ENCODE peak calls at places on chromosomes 2 and 18, in six cellular contexts. E is stomach, N is lung, Z is cardiac muscle cell, Y is neural crest cell, R is transverse colon. H is an unnamed sample.

GRCh38 chr2:9392895-9393757 is 30.2 kb downstream of the ITGB1BP1 start:
- DNase-seq in E (no peak), N (no peak), Z (peak), Y (no peak), R (no peak), H (no peak)

GRCh38 chr18:58496937-58497336 is 132.0 kb downstream of the ALPK2 start:
- DNase-seq in E (no peak), N (no peak), Z (no peak), Y (no peak), R (no peak), H (no peak)

GRCh38 chr2:8320305-8320704 is 361.6 kb upstream of the ID2 start:
- DNase-seq in E (no peak), N (no peak), Z (no peak), Y (no peak), R (no peak), H (no peak)

GRCh38 chr2:55592130-55592529 is 25.3 kb downstream of the PPP4R3B start:
- DNase-seq in E (no peak), N (no peak), Z (no peak), Y (no peak), R (no peak), H (no peak)

GRCh38 chr2:68918497-68918896 is 34.2 kb downstream of the GKN2 start:
- DNase-seq in E (no peak), N (no peak), Z (peak), Y (no peak), R (no peak), H (no peak)

GRCh38 chr2:222950886-222951285 is 90.0 kb downstream of the ACSL3 start:
- DNase-seq in E (no peak), N (no peak), Z (peak), Y (no peak), R (no peak), H (no peak)

GRCh38 chr2:41828052-41828643 is 219.7 kb upstream of the PKDCC start:
- DNase-seq in E (no peak), N (no peak), Z (no peak), Y (no peak), R (no peak), H (no peak)

GRCh38 chr2:76280676-76281075 is 570.0 kb upstream of the GCFC2 start:
- DNase-seq in E (no peak), N (no peak), Z (no peak), Y (no peak), R (no peak), H (no peak)

GRCh38 chr2:190841707-190842505 is 38.7 kb upstream of the GLS start:
- DNase-seq in E (no peak), N (no peak), Z (peak), Y (no peak), R (no peak), H (no peak)

GRCh38 chr2:100043246-100043890 is 99.0 kb downstream of the AFF3 start:
- DNase-seq in E (no peak), N (no peak), Z (no peak), Y (no peak), R (no peak), H (no peak)

GRCh38 chr2:27251786-27252185 is 11.1 kb downstream of the SLC30A3 start:
- DNase-seq in E (no peak), N (no peak), Z (no peak), Y (no peak), R (no peak), H (no peak)

GRCh38 chr18:62549755-62550154 is 26.9 kb downstream of the ZCCHC2 start:
- DNase-seq in E (no peak), N (no peak), Z (no peak), Y (no peak), R (no peak), H (no peak)

GRCh38 chr2:172712251-172712650 is 23.4 kb upstream of the RAPGEF4 start:
- DNase-seq in E (no peak), N (no peak), Z (no peak), Y (no peak), R (no peak), H (no peak)

DNA sequence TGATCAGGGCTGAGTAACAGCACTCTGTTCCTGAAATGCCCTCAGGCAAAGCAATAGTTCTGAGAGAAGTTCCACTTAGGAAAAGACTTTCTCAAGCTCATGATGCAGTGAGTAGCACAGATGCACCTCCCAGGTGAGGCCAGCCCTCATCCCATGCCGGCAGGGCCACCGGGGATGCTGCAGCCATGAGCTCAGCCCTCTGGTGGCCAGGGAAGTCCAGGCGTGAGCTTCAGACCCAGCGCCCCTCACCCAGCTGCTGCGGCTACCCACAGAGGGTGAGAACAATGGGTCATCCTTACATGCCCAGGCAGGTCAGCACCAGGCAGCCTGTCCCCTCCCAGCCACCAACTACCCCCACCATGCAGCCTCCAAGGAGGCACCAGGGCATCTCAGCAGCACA is 50.7 kb downstream of the TTC32 start:
- DNase-seq in E (no peak), N (no peak), Z (no peak), Y (no peak), R (no peak), H (no peak)
- TF ChIP-seq CTCF in E (no peak), N (no peak), Z (peak), Y (peak), R (no peak), H (no peak)

GRCh38 chr18:79796016-79796415 is 1.7 kb upstream of the KCNG2 start:
- DNase-seq in E (no peak), N (no peak), Z (peak), Y (no peak), R (no peak), H (no peak)

GRCh38 chr18:79796531-79797390 is 977 bp upstream of the KCNG2 start:
- DNase-seq in E (no peak), N (no peak), Z (peak), Y (no peak), R (no peak), H (no peak)

GRCh38 chr18:79798999-79799370 is 1.2 kb downstream of the KCNG2 start:
- DNase-seq in E (no peak), N (no peak), Z (peak), Y (no peak), R (no peak), H (no peak)

GRCh38 chr18:79798346-79798998 is 734 bp downstream of the KCNG2 start:
- DNase-seq in E (no peak), N (no peak), Z (peak), Y (no peak), R (no peak), H (no peak)

DNA sequence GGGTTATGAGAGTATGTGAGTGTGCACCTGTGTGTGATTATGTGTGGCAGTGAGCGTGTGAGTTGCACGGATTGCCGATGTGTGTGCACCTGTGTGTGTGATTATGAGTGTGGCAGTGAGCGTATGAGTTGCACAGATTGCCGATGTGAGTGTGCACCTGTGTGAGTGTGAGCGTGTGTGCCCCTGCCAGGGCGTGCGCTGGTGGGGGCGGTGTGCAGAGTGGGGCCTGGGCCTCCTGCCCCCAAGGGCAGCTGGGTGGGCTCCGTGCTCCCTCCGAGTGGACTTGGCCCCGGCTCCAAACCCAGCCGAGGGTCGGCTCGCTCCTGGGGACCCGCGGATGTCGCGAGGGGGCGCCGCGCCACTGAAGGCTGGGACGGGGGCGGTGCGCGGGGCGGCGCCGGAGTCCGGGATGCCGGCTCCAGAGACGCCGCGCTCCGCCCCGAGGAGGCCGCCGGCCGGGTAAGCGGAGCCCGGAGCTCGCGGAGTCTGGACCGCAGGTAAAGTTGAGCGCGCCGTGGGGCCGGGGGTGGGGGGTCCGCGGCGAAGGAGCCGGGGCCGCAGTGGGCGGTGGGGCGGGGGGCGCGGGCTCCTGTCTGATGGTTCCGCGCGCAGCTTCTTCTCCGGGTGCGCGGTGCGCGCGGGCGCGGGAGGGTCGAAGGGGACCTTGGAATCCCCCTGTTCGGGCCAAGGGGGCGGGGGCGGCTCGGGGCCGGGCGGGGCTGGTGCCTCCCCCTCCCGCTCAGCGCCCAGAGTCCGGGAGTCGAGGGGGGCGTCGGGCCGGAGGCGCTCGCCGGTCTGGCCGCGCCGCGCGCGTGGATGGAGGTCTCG is at the start of gene KCNG2:
- DNase-seq in E (no peak), N (no peak), Z (peak), Y (peak), R (no peak), H (peak)
- TF ChIP-seq CTCF in E (no peak), N (no peak), Z (peak), Y (peak), R (no peak), H (peak)

GRCh38 chr2:106307860-106308259 is 113.8 kb upstream of the UXS1 start:
- DNase-seq in E (no peak), N (no peak), Z (no peak), Y (no peak), R (no peak), H (no peak)
- TF ChIP-seq CTCF in E (no peak), N (no peak), Z (no peak), Y (no peak), R (no peak), H (no peak)

GRCh38 chr2:214410128-214410775 is 602 bp upstream of the VWC2L start:
- DNase-seq in E (no peak), N (no peak), Z (no peak), Y (no peak), R (no peak), H (no peak)

GRCh38 chr2:214412679-214413078 is 1.8 kb downstream of the VWC2L start:
- DNase-seq in E (no peak), N (no peak), Z (no peak), Y (no peak), R (no peak), H (no peak)

DNA sequence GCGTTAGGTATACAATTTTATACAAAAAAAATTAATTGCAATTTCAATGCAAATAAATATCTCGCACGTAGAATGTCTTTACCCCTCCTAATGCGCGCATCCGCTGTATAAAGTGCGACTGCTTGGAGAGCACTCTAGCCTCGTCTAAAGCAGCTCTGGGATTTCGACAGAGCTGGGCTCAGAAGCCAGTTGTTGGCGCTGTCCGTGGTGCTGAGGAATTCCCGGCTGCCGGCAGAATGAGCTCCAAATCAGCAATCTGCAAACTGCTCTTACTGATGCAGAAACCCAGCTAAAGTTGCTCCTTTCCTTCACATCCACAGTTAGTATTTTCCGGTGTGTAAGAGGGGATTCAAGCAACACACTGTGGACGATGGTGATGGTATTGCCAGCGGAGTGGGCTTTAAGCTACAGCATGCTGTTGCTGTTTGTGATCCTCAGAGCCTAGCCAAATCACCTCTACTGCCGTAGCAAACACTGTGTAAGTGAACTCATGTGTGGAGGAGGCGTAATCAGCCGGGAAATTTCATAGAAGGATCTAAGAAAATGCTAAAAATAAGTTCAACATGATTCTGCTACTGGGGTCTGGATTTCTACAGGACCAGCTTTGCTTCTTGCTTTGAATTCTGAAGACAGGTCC is at the start of gene VWC2L:
- DNase-seq in E (peak), N (peak), Z (peak), Y (peak), R (peak), H (peak)
- TF ChIP-seq CTCF in E (no peak), N (no peak), Z (no peak), Y (no peak), R (no peak), H (no peak)

GRCh38 chr2:84636080-84636971 is 120.0 kb downstream of the DNAH6 start:
- DNase-seq in E (no peak), N (no peak), Z (no peak), Y (no peak), R (peak), H (no peak)

GRCh38 chr2:84628486-84628885 is 112.2 kb downstream of the DNAH6 start:
- DNase-seq in E (no peak), N (no peak), Z (no peak), Y (no peak), R (no peak), H (no peak)

GRCh38 chr2:84629550-84629949 is 113.3 kb downstream of the DNAH6 start:
- DNase-seq in E (no peak), N (no peak), Z (no peak), Y (no peak), R (no peak), H (no peak)

GRCh38 chr2:84631985-84632384 is 115.7 kb downstream of the DNAH6 start:
- DNase-seq in E (no peak), N (no peak), Z (no peak), Y (no peak), R (no peak), H (no peak)

DNA sequence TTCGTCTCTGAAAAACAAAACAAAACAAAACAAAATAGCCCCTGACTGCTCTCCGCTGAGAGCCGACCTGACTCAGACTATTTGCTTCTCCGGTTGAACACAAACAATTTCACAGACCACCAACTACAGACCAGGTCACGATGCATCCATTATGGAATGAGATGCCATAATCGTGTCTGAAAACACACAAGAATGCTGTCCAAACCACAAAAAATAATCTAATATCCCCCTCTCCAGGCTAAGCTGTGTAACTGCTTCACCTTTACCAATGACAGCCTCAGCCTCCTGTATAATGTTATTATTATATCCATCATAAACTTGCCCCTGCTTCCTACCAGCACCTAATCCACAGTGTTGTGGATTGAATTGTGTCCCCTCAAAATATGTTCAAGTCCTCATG is 114.7 kb downstream of the DNAH6 start:
- DNase-seq in E (no peak), N (no peak), Z (peak), Y (no peak), R (no peak), H (peak)
- TF ChIP-seq CTCF in E (peak), N (no peak), Z (peak), Y (peak), R (peak), H (peak)

GRCh38 chr2:181578829-181579228 is 78.1 kb downstream of the CERKL start:
- DNase-seq in E (no peak), N (no peak), Z (no peak), Y (no peak), R (no peak), H (no peak)

GRCh38 chr2:181585732-181586131 is 71.2 kb downstream of the CERKL start:
- DNase-seq in E (no peak), N (no peak), Z (no peak), Y (no peak), R (no peak), H (no peak)

GRCh38 chr2:181576431-181576830 is 80.5 kb downstream of the CERKL start:
- DNase-seq in E (no peak), N (no peak), Z (no peak), Y (no peak), R (no peak), H (no peak)

GRCh38 chr2:181586569-181587076 is 70.3 kb downstream of the CERKL start:
- DNase-seq in E (no peak), N (no peak), Z (no peak), Y (peak), R (no peak), H (peak)

DNA sequence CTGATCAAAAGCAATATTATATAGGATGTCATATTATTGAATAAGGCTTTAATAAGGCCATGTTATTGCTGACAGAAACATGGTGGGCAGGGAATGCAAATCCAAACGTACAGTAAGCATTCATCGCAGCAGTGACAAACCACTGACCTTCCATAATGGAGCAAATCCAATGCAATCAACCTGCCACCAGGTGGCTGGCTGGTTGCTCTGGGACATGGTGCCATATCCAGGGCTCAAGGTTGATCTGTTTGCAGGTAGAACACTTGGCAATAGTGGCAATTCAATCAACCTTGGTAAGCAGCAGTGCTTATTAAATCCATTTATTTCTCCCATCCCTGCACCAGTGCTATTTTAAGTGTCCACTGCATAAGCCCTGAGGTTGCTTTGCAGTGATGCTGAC is 75.4 kb downstream of the CERKL start:
- DNase-seq in E (no peak), N (no peak), Z (no peak), Y (no peak), R (no peak), H (no peak)
- TF ChIP-seq CTCF in E (no peak), N (no peak), Z (no peak), Y (peak), R (no peak), H (no peak)

DNA sequence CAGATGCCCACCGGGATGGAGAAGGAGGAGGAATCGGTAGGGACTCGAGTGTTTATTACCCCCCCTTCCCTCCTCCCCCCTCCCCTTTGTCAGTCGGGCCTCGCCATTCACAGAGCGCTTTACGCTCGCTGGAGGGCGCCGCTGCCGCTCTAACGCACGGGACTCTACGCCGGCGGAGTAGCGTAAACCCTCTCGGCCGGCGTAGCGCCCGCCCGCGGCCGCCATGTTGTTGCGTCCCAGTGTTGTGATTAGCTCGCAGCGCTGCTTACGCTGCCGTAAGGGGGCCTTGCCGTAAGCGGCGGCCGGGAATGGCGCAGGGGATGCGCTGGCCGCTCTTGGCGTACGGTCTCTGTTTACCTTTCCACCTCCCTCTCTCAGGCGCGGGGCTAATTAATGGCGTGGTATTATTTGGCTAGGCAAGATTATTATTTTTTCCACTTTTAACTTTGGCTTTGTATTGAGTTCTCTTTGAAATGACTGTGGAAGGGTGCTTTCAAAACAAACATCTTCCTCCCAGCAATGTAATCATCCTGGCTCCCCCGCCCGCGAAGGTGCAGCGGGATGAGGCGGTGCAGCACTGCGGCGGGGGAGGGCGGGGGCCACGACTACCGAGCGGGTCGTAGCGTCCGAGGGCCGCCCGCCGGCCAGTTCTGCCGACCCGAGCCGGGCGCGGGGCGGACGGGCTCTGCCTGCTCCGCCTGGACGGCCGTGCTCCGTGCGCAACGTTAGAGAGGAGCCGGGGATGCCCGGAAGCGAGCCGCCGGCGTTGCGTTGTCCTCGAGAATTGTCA is 779 bp downstream of the EPC2 start:
- DNase-seq in E (peak), N (peak), Z (peak), Y (peak), R (peak), H (peak)
- TF ChIP-seq CTCF in E (peak), N (peak), Z (peak), Y (no peak), R (peak), H (peak)

DNA sequence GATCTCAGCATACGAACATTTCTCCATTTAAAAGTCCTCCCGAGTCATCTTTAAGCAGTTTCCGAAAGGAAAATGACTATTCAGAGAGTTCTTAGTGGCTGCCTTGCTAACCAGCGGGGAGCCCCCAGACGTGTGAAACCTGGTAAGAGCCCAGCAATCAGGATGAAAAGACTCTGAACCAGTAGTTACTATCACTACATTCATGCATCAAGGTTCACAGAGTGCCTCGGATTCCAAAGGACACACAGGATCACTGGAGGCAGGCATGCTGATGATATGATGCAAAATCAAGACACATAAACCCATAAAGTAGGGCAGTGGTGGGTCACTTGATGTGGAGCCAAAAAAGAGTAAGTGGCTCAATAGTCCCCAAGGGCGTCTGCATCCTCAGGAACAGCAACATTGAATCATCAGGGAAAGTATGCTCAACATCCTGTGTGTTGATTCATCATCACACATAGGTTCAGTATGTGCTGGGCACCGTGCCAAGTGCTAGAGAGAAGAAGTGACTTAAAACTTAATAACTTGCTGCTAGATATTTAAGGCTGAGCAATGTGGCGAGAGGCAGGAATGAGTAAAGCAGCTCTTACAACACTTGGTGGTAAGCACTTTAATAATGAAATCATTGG is 4.4 kb downstream of the CCL20 start:
- DNase-seq in E (peak), N (peak), Z (peak), Y (no peak), R (peak), H (no peak)
- TF ChIP-seq CTCF in E (no peak), N (no peak), Z (no peak), Y (no peak), R (no peak), H (no peak)

H was measured in GM20000.